ENCODE peak calls at places on chromosomes 6 and 20, in six cellular contexts. B, K, F, H, P and G are unnamed samples.

GRCh38 chr6:44110005-44110681 is 17.1 kb downstream of the MRPL14 start:
- DNase-seq in K (no peak), B (no peak), H (no peak), P (no peak), F (no peak), G (no peak)

GRCh38 chr6:1659816-1660215 is 50.1 kb downstream of the FOXC1 start:
- DNase-seq in F (no peak), B (no peak), K (no peak), H (no peak), P (no peak), G (no peak)

GRCh38 chr6:33276864-33277662 is at the start of gene B3GALT4:
- DNase-seq in B (peak), F (peak), P (peak), H (peak), K (no peak), G (peak)

GRCh38 chr6:116115781-116116180 is 10.2 kb downstream of the COL10A1 start:
- DNase-seq in K (no peak), H (no peak), F (no peak), B (no peak), P (no peak), G (peak)

GRCh38 chr20:11585752-11586352 is 331.8 kb upstream of the BTBD3 start:
- DNase-seq in K (no peak), F (peak), H (no peak), B (no peak), P (no peak), G (peak)

GRCh38 chr6:148396926-148397325 is 54.3 kb downstream of the SASH1 start:
- DNase-seq in H (no peak), F (no peak), K (no peak), P (no peak), B (no peak), G (no peak)

GRCh38 chr6:112237644-112238043 is 16.7 kb downstream of the LAMA4 start:
- DNase-seq in P (peak), B (no peak), H (no peak), F (no peak), K (peak), G (no peak)

GRCh38 chr6:370555-370954 is 21.0 kb upstream of the IRF4 start:
- DNase-seq in K (no peak), P (no peak), H (no peak), B (no peak), F (no peak), G (no peak)

GRCh38 chr6:53604623-53605190 is 59.8 kb upstream of the GCLC start:
- DNase-seq in K (no peak), B (no peak), F (no peak), H (no peak), P (no peak), G (no peak)

GRCh38 chr6:163146036-163146435 is 268.5 kb upstream of the QKI start:
- DNase-seq in H (no peak), P (no peak), B (no peak), K (no peak), F (no peak), G (no peak)

GRCh38 chr20:10731190-10731955 is 57.6 kb upstream of the JAG1 start:
- DNase-seq in K (no peak), B (no peak), F (no peak), H (no peak), P (no peak), G (no peak)

GRCh38 chr6:24897186-24897585 is 38.6 kb downstream of the RIPOR2 start:
- DNase-seq in B (no peak), P (no peak), H (no peak), K (no peak), F (no peak), G (no peak)

GRCh38 chr20:59643616-59644061 is 39.3 kb downstream of the PHACTR3 start:
- DNase-seq in B (no peak), K (no peak), P (no peak), F (no peak), H (no peak), G (no peak)

GRCh38 chr20:50992733-50993457 is 30.0 kb downstream of the KCNG1 start:
- DNase-seq in K (no peak), P (no peak), F (peak), H (peak), B (no peak), G (peak)

GRCh38 chr6:137571854-137572253 is 77.7 kb upstream of the OLIG3 start:
- DNase-seq in F (peak), H (peak), K (no peak), B (peak), P (peak), G (peak)

GRCh38 chr20:48820649-48820973 is 7.2 kb downstream of the PREX1 start:
- DNase-seq in K (no peak), B (no peak), F (no peak), P (no peak), H (no peak), G (no peak)

GRCh38 chr20:51434556-51435256 is 107.8 kb downstream of the NFATC2 start:
- DNase-seq in F (no peak), H (no peak), K (peak), P (no peak), B (no peak), G (peak)

GRCh38 chr6:130223508-130223907 is 757 bp upstream of the SAMD3 start:
- DNase-seq in H (no peak), F (peak), K (no peak), P (no peak), B (peak), G (no peak)

GRCh38 chr20:39839406-39840119 is 849.5 kb downstream of the MAFB start:
- DNase-seq in K (no peak), B (no peak), H (no peak), F (no peak), P (no peak), G (no peak)

GRCh38 chr20:8764289-8764962 is 304.5 kb upstream of the PLCB4 start:
- DNase-seq in H (no peak), P (no peak), F (no peak), B (no peak), K (no peak), G (peak)

GRCh38 chr6:42864602-42865001 is 14.8 kb upstream of the RPL7L1 start:
- DNase-seq in F (no peak), P (no peak), K (no peak), B (no peak), H (no peak), G (no peak)

GRCh38 chr6:115514656-115515055 is 546.0 kb downstream of the FRK start:
- DNase-seq in H (no peak), F (no peak), P (no peak), B (no peak), K (no peak), G (no peak)

GRCh38 chr6:100850174-100850573 is 31.0 kb downstream of the ASCC3 start:
- DNase-seq in B (no peak), K (no peak), F (no peak), P (no peak), H (no peak), G (no peak)

GRCh38 chr20:49888341-49889244 is 26.7 kb downstream of the SPATA2 start:
- DNase-seq in F (peak), P (peak), H (peak), B (peak), K (no peak), G (peak)

GRCh38 chr6:38371312-38371672 is 268.4 kb downstream of the BTBD9 start:
- DNase-seq in P (no peak), K (no peak), F (no peak), B (no peak), H (no peak), G (no peak)

GRCh38 chr20:59005523-59006166 is 1.4 kb downstream of the CTSZ start:
- DNase-seq in K (no peak), F (no peak), P (no peak), B (no peak), H (no peak), G (no peak)

GRCh38 chr6:46741482-46741881 is 5.3 kb upstream of the ANKRD66 start:
- DNase-seq in P (no peak), K (no peak), B (no peak), H (no peak), F (no peak), G (no peak)

GRCh38 chr6:135379647-135380046 is 117.9 kb downstream of the AHI1 start:
- DNase-seq in F (no peak), P (no peak), H (no peak), K (no peak), B (no peak), G (no peak)

GRCh38 chr20:25049261-25050060 is 8.5 kb downstream of the ACSS1 start:
- DNase-seq in P (no peak), B (no peak), F (no peak), H (no peak), K (no peak), G (no peak)

GRCh38 chr6:19024737-19025136 is 637.6 kb downstream of the RNF144B start:
- DNase-seq in F (peak), H (peak), B (no peak), P (peak), K (no peak), G (peak)

GRCh38 chr6:1832358-1832757 is 222.6 kb downstream of the FOXC1 start:
- DNase-seq in P (no peak), F (no peak), H (no peak), B (no peak), K (no peak), G (no peak)

GRCh38 chr6:43921548-43922422 is 151.8 kb downstream of the VEGFA start:
- DNase-seq in F (no peak), P (no peak), B (no peak), H (no peak), K (no peak), G (no peak)

GRCh38 chr6:146984251-146984924 is 219.8 kb upstream of the STXBP5 start:
- DNase-seq in H (no peak), K (no peak), P (no peak), B (no peak), F (peak), G (no peak)

GRCh38 chr6:123529058-123529457 is 107.7 kb downstream of the TRDN start:
- DNase-seq in P (no peak), B (no peak), K (no peak), F (no peak), H (no peak), G (no peak)

DNA sequence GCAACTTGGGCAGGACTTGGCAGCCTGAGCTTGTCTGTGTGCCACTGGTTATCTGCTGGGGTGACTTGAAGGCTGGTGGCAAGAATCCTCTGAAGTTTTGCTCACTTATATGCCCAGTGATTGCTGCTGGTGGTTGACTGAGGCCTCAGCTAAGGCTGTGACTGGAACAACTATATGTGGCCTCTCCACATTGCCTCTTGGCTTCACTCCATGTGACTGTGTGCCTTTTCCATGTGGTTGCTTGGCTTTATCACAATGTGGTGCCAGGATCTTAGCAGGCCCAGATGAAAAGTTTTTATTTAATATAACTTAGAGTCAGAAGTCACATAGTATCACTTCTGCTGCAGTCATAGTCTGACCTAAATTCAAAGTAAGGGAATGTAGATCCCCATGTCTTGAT is 104.5 kb downstream of the ADAT2 start:
- DNase-seq in P (no peak), K (no peak), H (no peak), B (no peak), F (no peak), G (no peak)
- TF ChIP-seq CTCF in P (no peak), K (no peak), H (no peak), B (no peak), F (no peak), G (no peak)

DNA sequence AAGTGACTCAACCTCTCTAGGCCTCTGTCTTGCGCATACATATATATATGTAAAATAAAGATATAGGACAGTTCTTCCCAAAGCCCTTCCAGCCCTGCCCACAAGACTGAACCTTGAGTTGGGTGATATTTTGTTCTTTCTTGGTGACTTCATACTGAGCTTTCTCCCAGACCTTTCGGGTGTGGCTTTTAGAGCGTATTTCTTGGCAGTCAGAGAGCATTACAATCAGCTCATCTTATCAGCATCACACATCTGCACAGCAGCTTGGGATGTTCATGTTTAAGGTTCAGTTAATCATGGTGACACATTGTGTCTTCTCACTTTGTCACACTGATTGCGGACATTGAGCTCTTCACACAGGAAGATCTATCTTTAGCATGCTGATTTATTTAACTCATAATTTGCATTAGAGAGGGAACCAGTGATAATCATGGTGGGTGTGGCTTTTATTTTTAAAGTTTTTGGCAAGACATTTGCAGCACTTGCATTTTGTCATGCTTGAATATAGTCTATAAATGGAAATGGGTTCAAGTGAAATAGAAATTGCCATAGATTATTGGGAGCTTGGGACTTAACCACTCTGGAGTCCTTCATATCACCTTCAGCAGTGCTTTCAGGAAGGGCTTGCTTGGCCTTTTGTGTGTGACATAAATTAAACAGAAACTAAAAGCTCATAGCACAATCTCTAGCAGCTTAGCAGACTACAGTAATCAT is 8.3 kb downstream of the KIF3B start:
- DNase-seq in P (no peak), B (no peak), F (no peak), H (no peak), K (no peak), G (peak)
- H3K27ac ChIP-seq in P (no peak), B (peak), F (no peak), H (no peak), K (no peak), G (no peak)

GRCh38 chr20:63682384-63683139 is 13.9 kb upstream of the TNFRSF6B start:
- DNase-seq in H (no peak), F (no peak), P (peak), K (peak), B (no peak), G (peak)
- TF ChIP-seq CTCF in H (no peak), F (no peak), P (no peak), K (no peak), B (no peak), G (no peak)

GRCh38 chr20:19767070-19767469 is 9.0 kb downstream of the RIN2 start:
- DNase-seq in H (no peak), K (no peak), F (no peak), B (no peak), P (no peak), G (no peak)
- H3K27ac ChIP-seq in H (no peak), K (no peak), F (no peak), B (no peak), P (no peak), G (no peak)

GRCh38 chr6:165506657-165507056 is 156.4 kb downstream of the PDE10A start:
- DNase-seq in H (no peak), P (no peak), K (no peak), B (no peak), F (no peak), G (no peak)
- TF ChIP-seq CTCF in H (no peak), P (no peak), K (no peak), B (no peak), F (no peak), G (no peak)

DNA sequence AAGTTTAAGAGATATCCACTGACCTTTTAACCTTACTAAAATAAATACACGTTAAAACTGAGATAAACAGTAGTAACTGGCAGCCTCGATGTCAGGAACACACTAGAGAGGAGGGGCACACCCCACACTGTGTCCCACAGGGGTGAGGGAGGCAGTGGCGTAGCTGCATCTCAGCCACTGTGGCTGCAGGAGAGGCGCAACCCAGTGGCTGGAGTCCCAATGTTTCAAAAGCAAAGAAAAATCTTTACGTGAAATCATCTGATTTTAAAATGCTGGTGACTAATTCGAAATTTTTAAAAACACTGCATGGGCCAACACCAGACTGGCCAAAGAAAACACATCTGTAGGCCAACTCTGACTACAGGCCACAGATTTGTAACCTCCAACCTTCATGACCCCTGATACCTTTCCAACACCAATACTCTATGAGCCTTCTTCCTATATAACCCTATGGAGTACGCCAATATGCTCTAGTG is 54.7 kb downstream of the TRAM2 start:
- DNase-seq in F (no peak), H (no peak), K (no peak), P (peak), B (no peak), G (no peak)
- H3K27ac ChIP-seq in F (no peak), H (no peak), K (peak), P (peak), B (no peak), G (no peak)

GRCh38 chr20:34302312-34302722 is 838 bp downstream of the AHCY start:
- DNase-seq in H (no peak), B (no peak), F (peak), K (no peak), P (no peak), G (no peak)
- TF ChIP-seq CTCF in H (peak), B (no peak), F (no peak), K (peak), P (no peak), G (peak)

DNA sequence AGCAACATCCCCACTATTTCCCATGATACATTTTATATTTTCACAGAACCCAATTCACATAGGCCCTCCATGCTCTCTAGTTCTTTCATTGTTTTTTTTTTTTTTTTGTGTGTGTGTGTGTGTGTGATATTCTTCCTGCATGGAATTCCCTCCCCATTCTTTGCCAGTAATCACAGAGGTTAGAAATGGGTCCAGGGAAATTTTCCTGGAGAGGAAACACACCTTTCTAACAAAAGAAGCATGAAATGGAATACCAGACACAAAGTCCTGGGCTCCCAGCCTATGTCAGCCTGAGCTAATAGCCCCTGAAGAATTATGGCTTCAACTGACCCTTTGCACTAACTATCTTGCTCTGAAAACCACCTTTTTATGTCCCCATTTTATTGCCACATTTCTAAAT is 194.2 kb upstream of the NT5E start:
- DNase-seq in P (no peak), H (no peak), F (no peak), K (no peak), B (no peak), G (no peak)
- H3K27ac ChIP-seq in P (no peak), H (no peak), F (no peak), K (no peak), B (no peak), G (no peak)

GRCh38 chr6:34973547-34974248 is 84.6 kb downstream of the ANKS1A start:
- DNase-seq in P (no peak), B (no peak), K (no peak), F (peak), H (no peak), G (peak)
- TF ChIP-seq CTCF in P (no peak), B (no peak), K (peak), F (peak), H (peak), G (peak)